ENCODE peak calls at places on chromosomes 3 and 15, in four cellular contexts. O is A549, C is K562, N is HepG2. P is an unnamed sample.
A peak's percentile ranks its signal among the peaks of the same experiment; 100 is the strongest.

GRCh38 chr3:113275876-113276580 is 64.7 kb downstream of the BOC start:
- DNase-seq in O (no peak), C (peak; percentile 7), N (peak; percentile 76), P (peak; percentile 41)

GRCh38 chr15:39583586-39584265 is 2.8 kb downstream of the THBS1 start:
- DNase-seq in O (peak; percentile 17), C (peak; percentile 34), N (peak; percentile 25), P (peak; percentile 73)

GRCh38 chr15:40469776-40470390 is 901 bp upstream of the CHST14 start:
- DNase-seq in O (no peak), C (peak; percentile 20), N (no peak), P (peak; percentile 13)

GRCh38 chr3:196903740-196904139 is 36.0 kb downstream of the SENP5 start:
- DNase-seq in O (no peak), C (no peak), N (no peak), P (no peak)

GRCh38 chr15:41862515-41863116 is 24.0 kb downstream of the PLA2G4B start:
- DNase-seq in O (no peak), C (no peak), N (peak; percentile 20), P (no peak)

GRCh38 chr15:56353119-56353518 is 12.1 kb upstream of the TEX9 start:
- DNase-seq in O (no peak), C (no peak), N (no peak), P (no peak)

GRCh38 chr3:32123620-32124019 is 17.2 kb downstream of the GPD1L start:
- DNase-seq in O (no peak), C (no peak), N (no peak), P (no peak)

GRCh38 chr3:2921903-2922302 is 188.3 kb downstream of the IL5RA start:
- DNase-seq in O (peak; percentile 10), C (peak; percentile 10), N (peak; percentile 5), P (no peak)

GRCh38 chr15:68672781-68673205 is 94.0 kb downstream of the CORO2B start:
- DNase-seq in O (no peak), C (no peak), N (no peak), P (peak; percentile 19)

GRCh38 chr15:87961851-87962816 is 294.4 kb downstream of the NTRK3 start:
- DNase-seq in O (no peak), C (no peak), N (no peak), P (no peak)

GRCh38 chr3:67819447-67819846 is 165.0 kb upstream of the SUCLG2 start:
- DNase-seq in O (no peak), C (peak; percentile 0), N (no peak), P (no peak)

GRCh38 chr3:29649815-29650547 is 369.1 kb downstream of the RBMS3 start:
- DNase-seq in O (no peak), C (no peak), N (no peak), P (peak; percentile 75)

DNA sequence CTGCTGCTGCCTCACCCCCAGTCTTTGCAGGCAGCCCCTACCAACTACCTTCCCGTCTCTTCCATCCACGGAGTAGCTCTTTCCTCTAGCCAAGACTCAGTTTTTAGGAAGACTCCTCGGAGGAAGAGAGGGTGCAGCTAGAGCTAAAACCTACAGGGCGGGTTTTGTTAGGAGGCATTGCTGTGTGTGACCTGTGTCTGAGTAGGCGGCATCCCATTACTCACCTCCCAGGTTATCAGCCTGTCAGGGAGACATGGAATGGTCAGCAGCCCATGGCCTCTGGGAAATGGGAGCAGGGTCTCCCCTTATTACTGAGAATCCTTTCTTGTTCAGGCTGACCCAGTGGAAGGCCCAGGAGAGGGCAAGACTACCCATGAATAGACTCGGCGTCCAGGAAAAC is 43.8 kb upstream of the FGD5 start:
- DNase-seq in O (no peak), C (no peak), N (no peak), P (no peak)
- TF ChIP-seq CEBPB in O (no peak), C (no peak), N (no peak), P (no peak)

DNA sequence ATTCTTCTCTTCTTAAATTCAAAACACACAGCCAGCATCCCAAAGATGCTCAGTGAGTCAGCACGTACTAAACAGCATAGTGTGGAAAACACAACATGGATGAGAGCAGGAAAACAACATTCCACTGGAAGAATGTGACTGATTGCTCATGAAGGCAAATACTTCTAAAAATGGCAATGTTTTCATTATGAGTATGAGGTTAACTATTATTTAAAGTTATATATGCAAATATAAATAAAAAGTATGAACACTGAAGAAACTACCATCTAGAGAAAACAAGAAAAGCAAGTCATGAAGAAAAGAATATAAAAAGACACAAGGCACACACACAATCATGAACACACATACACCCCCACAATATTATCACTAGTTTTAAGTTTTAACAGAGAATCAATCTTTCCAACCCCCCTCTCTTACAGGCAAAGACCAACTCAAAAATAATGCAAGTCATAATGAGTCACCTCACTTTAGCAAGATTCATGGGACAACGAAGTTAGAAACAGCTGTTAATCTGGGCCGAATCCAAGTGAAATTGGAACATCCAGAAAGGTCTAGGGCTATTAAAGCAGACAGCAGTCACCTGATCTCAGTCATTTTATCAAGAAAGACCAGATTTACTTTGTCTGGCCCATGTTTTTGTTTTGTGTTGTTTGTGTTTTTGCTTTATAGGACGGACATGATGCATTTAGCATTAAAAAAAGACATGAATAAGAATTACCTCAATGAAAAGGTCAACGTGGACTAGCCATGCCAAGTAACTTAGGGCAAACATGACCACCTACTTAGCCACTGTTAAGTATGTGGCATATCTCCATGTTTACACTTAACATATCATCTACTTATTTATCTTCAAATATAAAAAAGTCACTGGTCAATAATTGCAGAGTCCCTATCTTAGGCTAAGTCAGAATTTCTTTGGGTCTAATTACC is 18.1 kb downstream of the GBE1 start:
- DNase-seq in O (peak; percentile 63), C (peak; percentile 80), N (no peak), P (peak; percentile 98)
- TF ChIP-seq MAZ in O (no peak), C (no peak), N (no peak), P (no peak)

GRCh38 chr3:88936837-88937236 is 170.6 kb upstream of the EPHA3 start:
- DNase-seq in O (no peak), C (no peak), N (no peak), P (no peak)
- TF ChIP-seq CEBPB in O (no peak), C (no peak), N (no peak), P (no peak)

GRCh38 chr15:38564557-38565286 is at the start of gene RASGRP1:
- DNase-seq in O (peak; percentile 18), C (peak; percentile 78), N (peak; percentile 12), P (peak; percentile 56)
- TF ChIP-seq MAZ in O (no peak), C (no peak), N (no peak), P (peak; percentile 47)

DNA sequence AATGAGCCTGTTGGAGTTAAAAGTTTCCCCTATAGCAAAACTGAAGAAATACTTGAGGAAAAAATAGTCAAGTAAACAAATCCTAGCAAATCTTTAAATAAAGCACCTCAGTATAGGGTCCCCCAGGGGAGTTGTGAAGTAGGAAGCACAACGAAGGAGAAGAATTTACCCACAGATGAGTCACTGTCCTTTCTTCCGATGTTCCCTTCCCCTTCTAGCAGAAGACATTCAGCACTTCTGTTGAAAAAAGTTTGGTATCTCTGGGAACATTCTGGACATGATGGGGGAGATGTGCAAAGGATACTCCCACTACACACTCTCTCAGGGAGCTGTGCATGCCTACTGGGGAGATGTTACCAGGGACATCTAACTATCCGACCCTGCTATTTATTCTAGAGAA is 93.9 kb downstream of the RFTN1 start:
- DNase-seq in O (no peak), C (no peak), N (no peak), P (peak; percentile 55)
- TF ChIP-seq CEBPB in O (no peak), C (no peak), N (no peak), P (no peak)

DNA sequence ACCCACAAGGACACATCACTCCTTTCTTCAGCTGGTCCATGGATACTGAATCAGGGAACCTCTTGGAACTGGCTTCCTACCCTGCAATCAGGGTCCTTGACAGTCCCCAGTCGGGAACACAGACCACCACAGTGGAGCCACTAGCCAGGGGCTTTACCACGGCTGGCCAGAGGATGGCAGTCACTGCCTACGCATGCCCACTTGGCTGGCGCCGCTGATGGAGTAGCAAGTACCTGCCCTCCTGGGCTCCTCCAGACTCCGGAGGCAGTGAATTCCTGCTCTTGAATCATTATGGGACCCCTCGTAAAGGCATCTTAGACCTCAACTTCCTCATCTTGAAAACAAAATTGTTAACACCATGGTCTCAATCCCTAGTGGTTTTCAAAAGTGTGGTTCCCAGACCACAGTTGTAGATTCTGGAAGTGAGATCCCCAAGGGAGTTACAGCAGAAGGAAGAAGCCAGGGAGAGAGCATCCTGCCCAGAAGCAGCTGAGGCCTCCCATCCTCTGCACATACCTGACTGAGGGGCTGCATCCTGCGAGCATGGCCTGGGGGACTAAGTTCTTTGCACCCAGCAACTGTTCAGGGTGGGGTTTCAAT is 9.1 kb upstream of the SKIC8 start:
- DNase-seq in O (peak; percentile 87), C (peak; percentile 77), N (peak; percentile 41), P (peak; percentile 58)
- TF ChIP-seq MAZ in O (no peak), C (no peak), N (no peak), P (no peak)

DNA sequence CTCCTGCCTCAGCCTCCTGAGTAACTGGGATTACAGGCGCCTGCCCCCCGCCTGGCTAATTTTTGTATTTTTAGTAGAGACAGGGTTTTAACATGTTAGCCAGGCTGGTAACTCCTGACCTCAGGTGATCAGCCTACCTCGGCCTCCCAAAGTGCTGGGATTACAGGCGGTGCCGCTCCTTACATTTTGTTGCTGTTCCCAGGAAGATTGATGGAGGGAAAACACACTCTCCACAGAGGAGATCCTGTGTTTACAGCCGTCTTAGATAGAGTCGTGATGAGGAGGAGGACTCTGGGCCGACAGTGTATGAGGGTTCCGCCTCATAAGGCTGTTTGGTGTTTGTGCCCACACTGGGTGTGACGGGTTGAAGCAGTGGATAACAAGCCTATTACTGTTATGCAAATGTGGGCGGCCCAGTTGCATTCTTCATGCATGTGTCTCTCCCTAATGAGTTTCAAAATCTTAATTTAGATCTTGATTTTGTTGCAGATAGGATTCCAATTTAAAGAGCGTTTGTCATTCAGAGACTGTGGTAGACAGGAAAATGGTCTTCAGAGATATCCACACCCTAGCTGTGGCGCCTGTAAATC is 59.9 kb downstream of the APBA2 start:
- DNase-seq in O (no peak), C (no peak), N (no peak), P (no peak)
- TF ChIP-seq CEBPB in O (no peak), C (no peak), N (no peak), P (no peak)

GRCh38 chr3:115212615-115213014 is 65.5 kb upstream of the ZBTB20 start:
- DNase-seq in O (no peak), C (no peak), N (no peak), P (no peak)

GRCh38 chr3:115217292-115217677 is 70.2 kb upstream of the ZBTB20 start:
- DNase-seq in O (no peak), C (no peak), N (no peak), P (no peak)

GRCh38 chr3:115211810-115212492 is 64.9 kb upstream of the ZBTB20 start:
- DNase-seq in O (no peak), C (no peak), N (no peak), P (no peak)

GRCh38 chr3:115217678-115218451 is 70.8 kb upstream of the ZBTB20 start:
- DNase-seq in O (peak; percentile 22), C (peak; percentile 33), N (peak; percentile 32), P (peak; percentile 71)
- TF ChIP-seq MAZ in O (no peak), C (no peak), N (no peak), P (no peak)